ENCODE peak calls at places on chromosome 18, in four cellular contexts. X is MCF 10A; C is NCI-H2171; R is CD4-positive, alpha-beta T cell. F is an unnamed sample.

GRCh38 chr18:43627833-43628370 is 350.6 kb upstream of the SYT4 start:
- DNase-seq in C (no peak), R (no peak), X (no peak), F (no peak)

GRCh38 chr18:56756971-56757370 is 105.8 kb downstream of the WDR7 start:
- DNase-seq in X (no peak), C (peak; percentile 80), R (no peak), F (no peak)

GRCh38 chr18:68354176-68354575 is 360.7 kb downstream of the TMX3 start:
- DNase-seq in C (no peak), X (no peak), R (no peak), F (no peak)

GRCh38 chr18:79556829-79557585 is 122.6 kb upstream of the CTDP1 start:
- DNase-seq in C (no peak), R (no peak), X (no peak), F (no peak)

GRCh38 chr18:9113468-9114149 is 11.1 kb downstream of the NDUFV2 start:
- DNase-seq in C (no peak), R (no peak), X (no peak), F (no peak)

GRCh38 chr18:77102246-77103040 is 30.1 kb downstream of the MBP start:
- DNase-seq in R (no peak), C (no peak), X (peak; percentile 33), F (peak; percentile 55)

GRCh38 chr18:65983750-65984149 is 232.9 kb downstream of the CDH7 start:
- DNase-seq in C (no peak), R (no peak), X (no peak), F (no peak)

GRCh38 chr18:75088622-75089211 is 120.2 kb downstream of the PTGR3 start:
- DNase-seq in X (no peak), C (no peak), R (no peak), F (no peak)

GRCh38 chr18:37264956-37265355 is 300.6 kb downstream of the CELF4 start:
- DNase-seq in R (no peak), X (no peak), C (no peak), F (no peak)

GRCh38 chr18:40250218-40250617 is 1704.8 kb upstream of the PIK3C3 start:
- DNase-seq in C (no peak), R (no peak), X (no peak), F (no peak)

GRCh38 chr18:78814766-78815165 is 164.9 kb upstream of the SALL3 start:
- DNase-seq in R (no peak), X (no peak), C (no peak), F (no peak)

GRCh38 chr18:61127714-61128485 is 205.3 kb upstream of the CDH20 start:
- DNase-seq in C (no peak), X (no peak), R (no peak), F (no peak)

GRCh38 chr18:80200932-80201672 is 46.2 kb downstream of the PARD6G start:
- DNase-seq in C (no peak), R (no peak), X (no peak), F (no peak)

GRCh38 chr18:48831802-48832201 is 119.0 kb downstream of the SMAD7 start:
- DNase-seq in X (no peak), C (no peak), R (no peak), F (no peak)

GRCh38 chr18:63320690-63321265 is 1.2 kb upstream of the BCL2 start:
- DNase-seq in X (peak; percentile 21), C (no peak), R (peak; percentile 21), F (peak; percentile 27)

GRCh38 chr18:59488899-59489298 is 129.8 kb upstream of the LMAN1 start:
- DNase-seq in X (no peak), C (no peak), R (no peak), F (no peak)

GRCh38 chr18:379665-380356 is 112.0 kb upstream of the THOC1 start:
- DNase-seq in R (no peak), C (no peak), X (no peak), F (no peak)

GRCh38 chr18:63131944-63132818 is 187.4 kb downstream of the BCL2 start:
- DNase-seq in R (no peak), C (no peak), X (no peak), F (no peak)

GRCh38 chr18:79910563-79910962 is 40.9 kb downstream of the SLC66A2 start:
- DNase-seq in X (no peak), C (no peak), R (no peak), F (no peak)

GRCh38 chr18:62877448-62878221 is 162.3 kb downstream of the PHLPP1 start:
- DNase-seq in R (no peak), C (no peak), X (peak; percentile 36), F (peak; percentile 62)

GRCh38 chr18:30044496-30044895 is 998.0 kb downstream of the DSC3 start:
- DNase-seq in R (no peak), C (no peak), X (no peak), F (no peak)

GRCh38 chr18:57353940-57354461 is 1.6 kb downstream of the ST8SIA3 start:
- DNase-seq in R (no peak), C (no peak), X (no peak), F (no peak)

GRCh38 chr18:62088146-62088545 is 98.7 kb downstream of the PIGN start:
- DNase-seq in X (no peak), R (no peak), C (no peak), F (no peak)

GRCh38 chr18:74654637-74655036 is 57.0 kb downstream of the ZNF407 start:
- DNase-seq in C (no peak), X (peak; percentile 24), R (no peak), F (peak; percentile 3)

GRCh38 chr18:46793565-46793964 is 36.7 kb upstream of the ST8SIA5 start:
- DNase-seq in R (no peak), X (peak; percentile 3), C (no peak), F (no peak)

GRCh38 chr18:22542400-22542835 is 124.7 kb upstream of the CTAGE1 start:
- DNase-seq in X (peak; percentile 61), R (no peak), C (no peak), F (no peak)

GRCh38 chr18:67475673-67476072 is 40.8 kb downstream of the DSEL start:
- DNase-seq in X (peak; percentile 35), R (no peak), C (no peak), F (no peak)

GRCh38 chr18:23032030-23032582 is 99.0 kb downstream of the RBBP8 start:
- DNase-seq in R (no peak), X (peak; percentile 75), C (no peak), F (peak; percentile 87)

GRCh38 chr18:54479365-54479764 is 111.7 kb upstream of the DYNAP start:
- DNase-seq in C (no peak), X (no peak), R (no peak), F (no peak)

GRCh38 chr18:55069497-55069896 is 110.2 kb upstream of the CCDC68 start:
- DNase-seq in C (no peak), R (no peak), X (no peak), F (no peak)

GRCh38 chr18:54222922-54223567 is 1.4 kb downstream of the MBD2 start:
- DNase-seq in C (peak; percentile 54), X (no peak), R (peak; percentile 28), F (no peak)

GRCh38 chr18:59437851-59438250 is 78.8 kb upstream of the LMAN1 start:
- DNase-seq in X (no peak), C (no peak), R (no peak), F (no peak)

GRCh38 chr18:62347091-62347506 is 22.0 kb downstream of the TNFRSF11A start:
- DNase-seq in X (no peak), R (no peak), C (no peak), F (no peak)

GRCh38 chr18:9613550-9614400 is 584 bp downstream of the PPP4R1 start:
- DNase-seq in X (peak; percentile 58), R (peak; percentile 23), C (peak; percentile 26), F (peak; percentile 54)

GRCh38 chr18:7532942-7533341 is 34.2 kb upstream of the PTPRM start:
- DNase-seq in C (no peak), R (no peak), X (no peak), F (no peak)

F was measured in HT1080.